ENCODE peak calls at places on chromosomes 6 and 20, in six cellular contexts. One of them, this sample, is unnamed.
A peak's percentile ranks its signal among the peaks of the same experiment; 100 is the strongest.

GRCh38 chr6:2434116-2434515 is 188.7 kb upstream of the GMDS start:
- DNase-seq in glutamatergic neuron: no peak
- DNase-seq in heart left ventricle: no peak
- DNase-seq in lower lobe of right lung: no peak
- DNase-seq in suprapubic skin: no peak
- DNase-seq in GM20000: no peak
- DNase-seq in this sample: no peak

GRCh38 chr20:21353236-21353635 is 44.1 kb downstream of the NKX2-4 start:
- DNase-seq in GM20000: no peak
- DNase-seq in suprapubic skin: no peak
- DNase-seq in lower lobe of right lung: no peak
- DNase-seq in heart left ventricle: no peak
- DNase-seq in glutamatergic neuron: no peak
- DNase-seq in this sample: no peak

GRCh38 chr6:7974932-7975763 is 64.6 kb upstream of the TXNDC5 start:
- DNase-seq in glutamatergic neuron: no peak
- DNase-seq in heart left ventricle: peak; percentile 85
- DNase-seq in GM20000: no peak
- DNase-seq in suprapubic skin: peak; percentile 82
- DNase-seq in lower lobe of right lung: peak; percentile 59
- DNase-seq in this sample: no peak

GRCh38 chr6:159844737-159845645 is 44.9 kb downstream of the PNLDC1 start:
- DNase-seq in GM20000: no peak
- DNase-seq in suprapubic skin: peak; percentile 62
- DNase-seq in glutamatergic neuron: no peak
- DNase-seq in heart left ventricle: no peak
- DNase-seq in lower lobe of right lung: no peak
- DNase-seq in this sample: no peak

GRCh38 chr20:35226775-35227681 is 538 bp downstream of the MMP24 start:
- DNase-seq in suprapubic skin: no peak
- DNase-seq in glutamatergic neuron: peak; percentile 54
- DNase-seq in heart left ventricle: peak; percentile 23
- DNase-seq in lower lobe of right lung: peak; percentile 58
- DNase-seq in GM20000: peak; percentile 62
- DNase-seq in this sample: no peak

GRCh38 chr6:169291639-169292339 is 38.1 kb upstream of the THBS2 start:
- DNase-seq in GM20000: no peak
- DNase-seq in glutamatergic neuron: no peak
- DNase-seq in suprapubic skin: no peak
- DNase-seq in lower lobe of right lung: no peak
- DNase-seq in heart left ventricle: no peak
- DNase-seq in this sample: no peak

GRCh38 chr6:107235007-107235406 is 119.7 kb upstream of the BEND3 start:
- DNase-seq in lower lobe of right lung: no peak
- DNase-seq in glutamatergic neuron: no peak
- DNase-seq in heart left ventricle: no peak
- DNase-seq in GM20000: no peak
- DNase-seq in suprapubic skin: no peak
- DNase-seq in this sample: no peak

GRCh38 chr6:46949662-46950280 is 28.0 kb upstream of the ADGRF5 start:
- DNase-seq in lower lobe of right lung: peak; percentile 78
- DNase-seq in heart left ventricle: peak; percentile 82
- DNase-seq in GM20000: no peak
- DNase-seq in suprapubic skin: no peak
- DNase-seq in glutamatergic neuron: no peak
- DNase-seq in this sample: no peak

GRCh38 chr6:40049128-40049527 is 114.9 kb upstream of the MOCS1 start:
- DNase-seq in lower lobe of right lung: no peak
- DNase-seq in glutamatergic neuron: no peak
- DNase-seq in suprapubic skin: no peak
- DNase-seq in heart left ventricle: no peak
- DNase-seq in GM20000: no peak
- DNase-seq in this sample: no peak

GRCh38 chr6:11067348-11067747 is 23.2 kb upstream of the ELOVL2 start:
- DNase-seq in lower lobe of right lung: no peak
- DNase-seq in heart left ventricle: no peak
- DNase-seq in glutamatergic neuron: no peak
- DNase-seq in GM20000: no peak
- DNase-seq in suprapubic skin: no peak
- DNase-seq in this sample: no peak

GRCh38 chr20:63106108-63106764 is 99.5 kb upstream of the BHLHE23 start:
- DNase-seq in lower lobe of right lung: no peak
- DNase-seq in GM20000: no peak
- DNase-seq in heart left ventricle: peak; percentile 50
- DNase-seq in glutamatergic neuron: no peak
- DNase-seq in suprapubic skin: peak; percentile 78
- DNase-seq in this sample: no peak

GRCh38 chr6:154447929-154448328 is 62.6 kb downstream of the CNKSR3 start:
- DNase-seq in GM20000: no peak
- DNase-seq in glutamatergic neuron: no peak
- DNase-seq in suprapubic skin: no peak
- DNase-seq in lower lobe of right lung: no peak
- DNase-seq in heart left ventricle: no peak
- DNase-seq in this sample: no peak

GRCh38 chr20:54433653-54434052 is 41.7 kb upstream of the DOK5 start:
- DNase-seq in GM20000: no peak
- DNase-seq in lower lobe of right lung: peak; percentile 53
- DNase-seq in heart left ventricle: no peak
- DNase-seq in glutamatergic neuron: no peak
- DNase-seq in suprapubic skin: no peak
- DNase-seq in this sample: no peak

GRCh38 chr20:8248051-8248450 is 116.0 kb downstream of the PLCB1 start:
- DNase-seq in GM20000: no peak
- DNase-seq in glutamatergic neuron: no peak
- DNase-seq in heart left ventricle: no peak
- DNase-seq in suprapubic skin: no peak
- DNase-seq in lower lobe of right lung: no peak
- DNase-seq in this sample: no peak

GRCh38 chr6:127902933-127903332 is 2.1 kb upstream of the THEMIS start:
- DNase-seq in glutamatergic neuron: no peak
- DNase-seq in GM20000: no peak
- DNase-seq in suprapubic skin: no peak
- DNase-seq in lower lobe of right lung: no peak
- DNase-seq in heart left ventricle: no peak
- DNase-seq in this sample: no peak

GRCh38 chr6:42043787-42044475 is 6.4 kb upstream of the TAF8 start:
- DNase-seq in GM20000: peak; percentile 84
- DNase-seq in lower lobe of right lung: peak; percentile 85
- DNase-seq in suprapubic skin: peak; percentile 87
- DNase-seq in glutamatergic neuron: peak; percentile 94
- DNase-seq in heart left ventricle: peak; percentile 88
- DNase-seq in this sample: peak; percentile 50

GRCh38 chr6:42403831-42404230 is 47.9 kb downstream of the TRERF1 start:
- DNase-seq in suprapubic skin: no peak
- DNase-seq in lower lobe of right lung: no peak
- DNase-seq in GM20000: no peak
- DNase-seq in glutamatergic neuron: no peak
- DNase-seq in heart left ventricle: no peak
- DNase-seq in this sample: no peak

GRCh38 chr20:36591854-36592641 is 13.5 kb upstream of the RAB5IF start:
- DNase-seq in suprapubic skin: no peak
- DNase-seq in glutamatergic neuron: no peak
- DNase-seq in GM20000: no peak
- DNase-seq in heart left ventricle: no peak
- DNase-seq in lower lobe of right lung: no peak
- DNase-seq in this sample: no peak

GRCh38 chr6:33217681-33218080 is 9.4 kb downstream of the RING1 start:
- DNase-seq in heart left ventricle: no peak
- DNase-seq in lower lobe of right lung: no peak
- DNase-seq in glutamatergic neuron: no peak
- DNase-seq in GM20000: peak; percentile 4
- DNase-seq in suprapubic skin: peak; percentile 11
- DNase-seq in this sample: no peak

GRCh38 chr20:4891364-4891763 is 109.9 kb downstream of the SLC23A2 start:
- DNase-seq in glutamatergic neuron: no peak
- DNase-seq in lower lobe of right lung: no peak
- DNase-seq in suprapubic skin: no peak
- DNase-seq in GM20000: no peak
- DNase-seq in heart left ventricle: no peak
- DNase-seq in this sample: no peak

GRCh38 chr20:21396045-21396893 is 1.1 kb downstream of the NKX2-4 start:
- DNase-seq in heart left ventricle: no peak
- DNase-seq in glutamatergic neuron: peak; percentile 46
- DNase-seq in suprapubic skin: no peak
- DNase-seq in GM20000: peak; percentile 51
- DNase-seq in lower lobe of right lung: peak; percentile 47
- DNase-seq in this sample: no peak

GRCh38 chr20:9112541-9113515 is 43.9 kb downstream of the PLCB4 start:
- DNase-seq in glutamatergic neuron: no peak
- DNase-seq in GM20000: no peak
- DNase-seq in heart left ventricle: peak; percentile 47
- DNase-seq in lower lobe of right lung: no peak
- DNase-seq in suprapubic skin: no peak
- DNase-seq in this sample: no peak

GRCh38 chr6:166591961-166592520 is 5.6 kb upstream of the RAMACL start:
- DNase-seq in glutamatergic neuron: no peak
- DNase-seq in lower lobe of right lung: no peak
- DNase-seq in GM20000: no peak
- DNase-seq in heart left ventricle: no peak
- DNase-seq in suprapubic skin: no peak
- DNase-seq in this sample: no peak

GRCh38 chr6:169700296-169700695 is 1.5 kb downstream of the WDR27 start:
- DNase-seq in suprapubic skin: no peak
- DNase-seq in glutamatergic neuron: no peak
- DNase-seq in lower lobe of right lung: no peak
- DNase-seq in heart left ventricle: no peak
- DNase-seq in GM20000: no peak
- DNase-seq in this sample: no peak

GRCh38 chr20:42749548-42749947 is 440.2 kb downstream of the PTPRT start:
- DNase-seq in glutamatergic neuron: no peak
- DNase-seq in heart left ventricle: no peak
- DNase-seq in GM20000: no peak
- DNase-seq in lower lobe of right lung: no peak
- DNase-seq in suprapubic skin: no peak
- DNase-seq in this sample: no peak

GRCh38 chr6:106143582-106144139 is 57.5 kb downstream of the PRDM1 start:
- DNase-seq in suprapubic skin: no peak
- DNase-seq in GM20000: no peak
- DNase-seq in heart left ventricle: no peak
- DNase-seq in glutamatergic neuron: no peak
- DNase-seq in lower lobe of right lung: no peak
- DNase-seq in this sample: no peak

GRCh38 chr20:57395111-57395959 is 4.1 kb downstream of the RBM38 start:
- DNase-seq in glutamatergic neuron: peak; percentile 19
- DNase-seq in suprapubic skin: no peak
- DNase-seq in heart left ventricle: peak; percentile 84
- DNase-seq in GM20000: no peak
- DNase-seq in lower lobe of right lung: peak; percentile 53
- DNase-seq in this sample: peak; percentile 25

DNA sequence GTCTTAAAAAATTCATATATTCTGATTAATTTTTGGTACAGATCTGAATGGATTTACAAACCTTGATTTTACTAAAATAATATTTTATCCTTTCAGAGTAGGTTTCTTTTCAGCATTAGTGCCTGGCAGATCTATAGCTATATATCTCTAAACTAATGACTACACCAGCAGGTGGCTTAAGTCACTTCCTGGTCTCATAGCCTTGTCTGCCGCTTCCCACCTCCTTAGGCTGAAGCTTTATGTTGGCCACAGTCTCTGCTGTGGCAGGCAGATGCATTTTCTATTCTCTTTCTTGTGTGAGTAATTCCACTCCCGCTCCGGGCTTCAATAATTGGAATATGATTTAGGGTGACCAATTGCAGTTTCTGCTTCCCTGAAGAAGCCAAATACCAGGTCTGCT is 226.8 kb upstream of the HS3ST5 start:
- DNase-seq in GM20000: no peak
- DNase-seq in lower lobe of right lung: no peak
- DNase-seq in heart left ventricle: no peak
- DNase-seq in glutamatergic neuron: no peak
- DNase-seq in suprapubic skin: no peak
- DNase-seq in this sample: no peak
- TF ChIP-seq CTCF in GM20000: no peak
- TF ChIP-seq CTCF in lower lobe of right lung: no peak
- TF ChIP-seq CTCF in heart left ventricle: no peak
- TF ChIP-seq CTCF in glutamatergic neuron: no peak
- TF ChIP-seq CTCF in suprapubic skin: no peak
- TF ChIP-seq CTCF in this sample: no peak

GRCh38 chr6:93784794-93785757 is 365.7 kb upstream of the EPHA7 start:
- DNase-seq in lower lobe of right lung: no peak
- DNase-seq in GM20000: no peak
- DNase-seq in heart left ventricle: no peak
- DNase-seq in suprapubic skin: no peak
- DNase-seq in glutamatergic neuron: no peak
- DNase-seq in this sample: no peak

GRCh38 chr6:93779086-93779858 is 359.9 kb upstream of the EPHA7 start:
- DNase-seq in GM20000: no peak
- DNase-seq in glutamatergic neuron: no peak
- DNase-seq in heart left ventricle: peak; percentile 33
- DNase-seq in suprapubic skin: no peak
- DNase-seq in lower lobe of right lung: no peak
- DNase-seq in this sample: no peak
- TF ChIP-seq CTCF in GM20000: no peak
- TF ChIP-seq CTCF in glutamatergic neuron: no peak
- TF ChIP-seq CTCF in heart left ventricle: peak; percentile 34
- TF ChIP-seq CTCF in suprapubic skin: no peak
- TF ChIP-seq CTCF in lower lobe of right lung: no peak
- TF ChIP-seq CTCF in this sample: no peak

DNA sequence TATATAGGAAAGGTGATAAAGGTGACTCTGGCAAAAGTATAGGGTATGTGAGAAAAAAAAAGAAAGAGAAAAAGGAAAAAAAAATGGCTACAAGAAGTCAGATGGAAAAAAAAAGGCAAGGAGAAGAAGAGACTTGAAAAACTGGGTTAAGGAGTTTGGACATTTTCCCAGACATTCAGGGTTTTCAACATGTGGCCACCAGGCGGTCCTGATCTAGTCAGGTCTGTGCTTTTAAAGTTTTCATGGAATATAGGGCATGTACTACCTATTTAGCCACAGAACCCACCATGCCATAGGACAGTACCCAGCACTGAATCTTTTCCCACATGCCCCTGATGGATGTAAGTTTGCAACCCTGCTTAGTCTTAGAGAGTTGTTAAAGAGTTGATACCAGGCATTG is 433.7 kb downstream of the MAFB start:
- DNase-seq in lower lobe of right lung: no peak
- DNase-seq in GM20000: no peak
- DNase-seq in glutamatergic neuron: no peak
- DNase-seq in heart left ventricle: no peak
- DNase-seq in suprapubic skin: no peak
- DNase-seq in this sample: no peak
- TF ChIP-seq CTCF in lower lobe of right lung: no peak
- TF ChIP-seq CTCF in GM20000: no peak
- TF ChIP-seq CTCF in glutamatergic neuron: no peak
- TF ChIP-seq CTCF in heart left ventricle: no peak
- TF ChIP-seq CTCF in suprapubic skin: peak; percentile 28
- TF ChIP-seq CTCF in this sample: peak; percentile 30

GRCh38 chr6:137864812-137865508 is 2.1 kb upstream of the TNFAIP3 start:
- DNase-seq in GM20000: no peak
- DNase-seq in heart left ventricle: no peak
- DNase-seq in suprapubic skin: no peak
- DNase-seq in glutamatergic neuron: no peak
- DNase-seq in lower lobe of right lung: no peak
- DNase-seq in this sample: no peak
- TF ChIP-seq CTCF in GM20000: no peak
- TF ChIP-seq CTCF in heart left ventricle: no peak
- TF ChIP-seq CTCF in suprapubic skin: no peak
- TF ChIP-seq CTCF in glutamatergic neuron: no peak
- TF ChIP-seq CTCF in lower lobe of right lung: no peak
- TF ChIP-seq CTCF in this sample: no peak

This sample was measured in AG09319.